ENCODE peak calls at places on chromosomes 1 and 21, in six cellular contexts. Y is OCI-LY7, B is AG09309, K is left ventricle myocardium inferior, G is BJ, N is progenitor cell of endocrine pancreas. H is an unnamed sample.

GRCh38 chr1:15633756-15634420 is 16.6 kb downstream of the DDI2 start:
- DNase-seq in N (no peak), K (no peak), G (no peak), B (no peak), Y (no peak), H (no peak)

GRCh38 chr1:203090667-203091320 is 5.0 kb upstream of the MYOG start:
- DNase-seq in N (no peak), G (no peak), Y (no peak), K (no peak), B (no peak), H (no peak)

GRCh38 chr1:99445486-99445885 is 181.2 kb downstream of the PLPPR4 start:
- DNase-seq in Y (no peak), B (peak), G (peak), K (no peak), N (no peak), H (no peak)

GRCh38 chr21:20329636-20330035 is 668.6 kb upstream of the NCAM2 start:
- DNase-seq in Y (no peak), G (no peak), B (no peak), N (no peak), K (no peak), H (no peak)

GRCh38 chr21:39630827-39631226 is 18.1 kb downstream of the B3GALT5 start:
- DNase-seq in G (no peak), K (no peak), B (no peak), Y (no peak), N (no peak), H (no peak)

GRCh38 chr1:206909167-206909882 is 12.1 kb downstream of the IL24 start:
- DNase-seq in N (peak), B (no peak), G (no peak), K (peak), Y (no peak), H (peak)

GRCh38 chr21:37668462-37669239 is 247.6 kb downstream of the KCNJ6 start:
- DNase-seq in K (no peak), B (no peak), Y (no peak), N (no peak), G (no peak), H (no peak)

GRCh38 chr21:41678944-41679343 is 87.9 kb downstream of the RIPK4 start:
- DNase-seq in B (peak), Y (no peak), G (peak), N (peak), K (peak), H (peak)

GRCh38 chr1:38489844-38490270 is 369.7 kb downstream of the RRAGC start:
- DNase-seq in N (no peak), K (no peak), B (no peak), Y (peak), G (no peak), H (peak)

GRCh38 chr21:44078411-44078981 is 28.7 kb upstream of the PWP2 start:
- DNase-seq in Y (no peak), K (no peak), G (no peak), N (no peak), B (no peak), H (no peak)

GRCh38 chr1:210342986-210343780 is 14.5 kb downstream of the HHAT start:
- DNase-seq in Y (peak), K (no peak), N (no peak), G (no peak), B (no peak), H (no peak)

GRCh38 chr1:170886460-170886859 is 48.9 kb upstream of the MROH9 start:
- DNase-seq in B (no peak), Y (no peak), N (no peak), K (no peak), G (no peak), H (no peak)

GRCh38 chr1:170885551-170885950 is 49.8 kb upstream of the MROH9 start:
- DNase-seq in N (no peak), Y (no peak), K (no peak), B (no peak), G (no peak), H (no peak)

GRCh38 chr1:170881268-170882265 is 53.8 kb upstream of the MROH9 start:
- DNase-seq in B (peak), K (no peak), Y (no peak), N (no peak), G (no peak), H (no peak)
- TF ChIP-seq CTCF in B (peak), K (peak), Y (peak), N (peak), G (peak), H (no peak)

GRCh38 chr1:178587975-178588374 is 75.1 kb downstream of the TEX35 start:
- DNase-seq in N (no peak), G (no peak), Y (no peak), B (no peak), K (no peak), H (no peak)
- TF ChIP-seq CTCF in N (peak), G (no peak), Y (peak), B (no peak), K (no peak), H (no peak)

GRCh38 chr1:236747311-236747956 is 47.7 kb upstream of the MTR start:
- DNase-seq in N (no peak), K (no peak), Y (no peak), G (no peak), B (no peak), H (no peak)

GRCh38 chr1:236750928-236751327 is 44.2 kb upstream of the MTR start:
- DNase-seq in B (no peak), G (no peak), N (no peak), Y (no peak), K (no peak), H (no peak)

GRCh38 chr1:236751385-236751784 is 43.7 kb upstream of the MTR start:
- DNase-seq in K (no peak), N (no peak), B (no peak), G (no peak), Y (no peak), H (no peak)

GRCh38 chr1:236746785-236747184 is 48.3 kb upstream of the MTR start:
- DNase-seq in K (no peak), B (no peak), G (no peak), Y (no peak), N (no peak), H (no peak)

DNA sequence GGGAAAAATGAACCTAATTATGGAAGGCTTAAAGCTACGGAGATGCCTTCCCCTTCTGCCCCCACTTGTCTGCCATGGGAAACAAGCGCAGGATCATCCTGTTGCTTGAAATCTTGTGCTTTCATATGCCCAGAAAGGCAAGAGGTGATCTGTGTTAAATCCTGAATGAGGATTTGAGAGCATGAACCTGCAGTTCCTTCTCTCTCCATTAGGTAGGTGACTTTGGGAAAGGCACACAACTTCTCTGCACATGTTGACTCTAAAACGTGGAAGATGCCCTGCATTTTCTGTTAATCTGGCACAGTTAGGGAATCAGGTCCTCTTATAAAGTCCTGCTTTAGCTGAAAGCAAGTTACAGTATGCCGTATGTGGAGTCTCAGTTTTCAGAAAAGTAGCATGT is 46.6 kb upstream of the MTR start:
- DNase-seq in K (no peak), Y (peak), G (no peak), B (no peak), N (no peak), H (no peak)
- TF ChIP-seq CTCF in K (no peak), Y (peak), G (no peak), B (peak), N (peak), H (peak)

DNA sequence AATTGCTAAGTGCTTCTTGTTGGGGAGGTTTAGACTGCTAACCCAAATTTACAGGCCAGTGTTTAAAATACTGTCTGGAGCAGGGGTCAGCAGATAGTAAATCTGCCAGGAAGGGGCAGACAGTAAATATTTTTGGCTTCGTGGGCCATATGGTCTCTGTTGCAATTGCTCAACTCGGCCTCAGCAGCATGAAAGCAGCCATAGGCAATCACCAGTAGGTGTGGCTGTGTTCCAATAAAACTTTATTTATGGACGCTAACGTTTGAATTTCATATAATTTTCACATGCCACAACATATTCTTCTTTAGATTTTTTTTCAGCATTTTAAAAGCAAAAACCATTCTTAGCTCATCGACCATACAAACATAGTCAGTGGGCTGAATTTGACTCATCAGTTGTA is 172.7 kb downstream of the BRINP2 start:
- DNase-seq in B (no peak), N (no peak), G (peak), K (no peak), Y (no peak), H (no peak)
- TF ChIP-seq CTCF in B (no peak), N (no peak), G (no peak), K (no peak), Y (no peak), H (no peak)

GRCh38 chr1:155273134-155273982 is at the start of gene CLK2:
- DNase-seq in G (peak), B (peak), K (peak), Y (peak), N (peak), H (peak)
- TF ChIP-seq CTCF in G (no peak), B (no peak), K (no peak), Y (no peak), N (no peak), H (no peak)

DNA sequence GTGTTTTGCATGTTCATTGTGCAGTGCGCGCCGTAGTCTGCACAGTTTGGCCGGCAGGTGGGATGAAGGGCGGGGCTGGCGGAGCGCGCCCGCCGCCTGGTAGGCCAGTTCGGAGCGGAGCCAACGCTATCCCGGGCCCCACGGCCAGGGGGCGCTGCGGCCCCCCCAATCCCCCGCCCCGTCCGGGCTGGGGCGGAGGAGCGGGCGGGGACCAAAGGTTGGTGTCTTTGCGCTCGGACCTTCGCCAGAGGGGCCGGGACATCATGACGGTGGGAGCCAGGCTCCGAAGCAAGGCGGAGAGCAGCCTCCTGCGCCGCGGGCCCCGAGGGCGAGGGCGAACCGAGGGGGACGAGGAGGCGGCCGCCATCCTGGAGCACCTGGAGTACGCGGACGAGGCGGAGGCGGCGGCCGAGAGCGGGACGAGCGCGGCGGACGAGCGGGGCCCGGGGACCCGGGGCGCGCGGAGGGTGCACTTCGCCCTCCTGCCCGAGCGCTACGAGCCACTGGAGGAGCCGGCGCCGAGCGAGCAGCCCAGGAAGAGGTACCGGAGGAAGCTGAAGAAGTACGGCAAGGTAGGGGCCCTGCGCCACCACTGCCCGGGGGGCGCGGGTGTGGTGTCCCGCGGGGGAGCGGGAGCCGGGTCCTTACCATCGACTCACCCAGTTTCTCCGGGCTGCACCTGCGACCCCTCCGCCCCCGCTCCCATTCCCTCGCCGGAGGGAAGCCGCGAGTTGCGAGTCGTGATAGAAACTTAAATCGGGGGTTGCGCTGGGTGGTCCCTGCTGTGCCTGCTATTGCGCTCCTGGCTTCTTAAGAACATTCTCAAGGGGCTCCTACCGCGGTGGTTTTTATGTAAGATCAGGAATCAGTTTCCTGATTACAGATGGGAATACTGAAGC is at the start of gene C1orf115:
- DNase-seq in Y (no peak), B (no peak), N (peak), K (peak), G (no peak), H (peak)
- TF ChIP-seq CTCF in Y (peak), B (peak), N (peak), K (peak), G (peak), H (peak)

DNA sequence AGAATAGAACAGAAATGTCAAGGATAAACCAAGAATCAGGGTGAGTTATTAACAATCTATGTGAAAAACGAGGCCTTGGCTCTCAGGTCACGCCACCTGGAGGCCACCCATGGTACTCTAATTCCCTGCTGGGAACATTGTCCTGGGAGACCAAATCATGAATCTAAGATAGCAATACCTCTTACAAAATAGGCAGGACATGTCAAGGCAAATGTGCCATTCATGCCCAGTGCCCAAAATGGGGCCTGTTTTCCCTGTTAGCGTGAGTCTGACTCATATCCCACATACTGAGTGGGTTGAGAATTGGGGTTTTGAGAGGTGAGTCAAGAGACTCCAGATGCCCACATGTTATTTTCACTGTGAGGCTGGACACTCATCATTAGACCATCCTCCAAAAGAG is 380.8 kb downstream of the HHIPL2 start:
- DNase-seq in G (peak), Y (peak), B (peak), K (peak), N (peak), H (peak)
- TF ChIP-seq CTCF in G (peak), Y (peak), B (peak), K (peak), N (peak), H (peak)

DNA sequence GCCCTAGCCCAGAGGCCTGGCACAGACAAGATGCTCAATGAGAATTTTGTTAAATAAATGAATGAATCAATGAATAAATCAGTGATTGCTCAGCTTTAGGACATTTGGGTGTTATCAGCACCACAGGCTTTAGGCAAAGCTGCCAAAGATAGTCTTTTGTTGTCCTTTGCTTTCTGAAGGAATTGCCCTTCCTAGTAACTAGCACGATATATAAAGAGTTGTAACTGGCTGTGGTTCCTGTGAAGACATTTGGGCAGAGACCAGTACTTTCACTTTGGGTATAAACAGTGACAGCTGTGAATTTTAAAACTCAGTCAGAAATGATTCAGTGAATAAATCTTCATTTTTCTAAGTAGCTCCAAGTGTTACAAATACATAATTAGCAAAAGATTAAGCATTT is 13.3 kb downstream of the RNU5D-1 start:
- DNase-seq in Y (no peak), K (no peak), G (no peak), N (no peak), B (no peak), H (no peak)
- TF ChIP-seq CTCF in Y (no peak), K (no peak), G (no peak), N (no peak), B (no peak), H (no peak)

DNA sequence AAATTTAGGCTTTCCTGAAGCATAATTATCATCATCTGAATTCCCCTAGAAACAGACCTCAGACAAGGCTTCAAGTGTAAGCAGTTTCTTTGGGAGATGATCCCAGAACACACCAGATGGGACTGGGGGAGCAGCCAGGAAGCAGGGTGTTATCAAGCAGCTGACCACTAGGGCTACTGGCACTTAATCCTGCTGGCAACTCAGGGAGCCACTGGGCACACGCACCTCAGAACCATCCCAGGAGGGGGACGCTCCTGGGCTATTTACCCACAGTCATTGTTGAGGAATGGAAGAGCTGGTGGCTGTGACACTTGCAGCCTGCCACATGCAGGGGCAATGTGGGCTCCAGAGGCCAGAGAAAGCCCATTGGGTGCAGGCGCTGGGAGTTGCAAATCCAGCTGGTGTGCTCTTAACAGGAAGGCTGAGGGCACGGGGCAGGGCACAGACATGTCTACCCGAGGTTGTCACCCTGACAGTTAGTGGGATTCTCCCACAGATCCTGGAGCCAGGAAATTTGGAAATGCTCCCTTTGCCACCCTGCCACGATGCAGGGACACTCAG is 15.1 kb upstream of the IL22RA1 start:
- DNase-seq in G (no peak), B (no peak), Y (no peak), K (no peak), N (no peak), H (no peak)
- TF ChIP-seq CTCF in G (peak), B (peak), Y (no peak), K (peak), N (no peak), H (peak)

GRCh38 chr1:109075531-109076490 is at the start of gene TAF13:
- DNase-seq in Y (peak), K (peak), B (peak), G (peak), N (peak), H (peak)
- TF ChIP-seq CTCF in Y (peak), K (peak), B (peak), G (peak), N (no peak), H (no peak)

H was measured in endothelial cell.